ENCODE peak calls at places on chromosomes 6 and 20, in four cellular contexts. One of them, this sample, is unnamed.
A peak's percentile ranks its signal among the peaks of the same experiment; 100 is the strongest.

GRCh38 chr6:14598017-14598864 is 480.7 kb downstream of the CD83 start:
- DNase-seq in GM20000: no peak
- DNase-seq in RWPE1: no peak
- DNase-seq in NT2/D1: peak; percentile 20
- DNase-seq in this sample: no peak

GRCh38 chr20:23301436-23302050 is 49.0 kb upstream of the NXT1 start:
- DNase-seq in RWPE1: no peak
- DNase-seq in NT2/D1: no peak
- DNase-seq in GM20000: no peak
- DNase-seq in this sample: no peak

GRCh38 chr20:33477386-33478234 is 12.3 kb upstream of the CBFA2T2 start:
- DNase-seq in GM20000: no peak
- DNase-seq in RWPE1: no peak
- DNase-seq in NT2/D1: no peak
- DNase-seq in this sample: no peak

GRCh38 chr20:47019106-47019824 is 124.6 kb downstream of the EYA2 start:
- DNase-seq in RWPE1: no peak
- DNase-seq in GM20000: no peak
- DNase-seq in NT2/D1: peak; percentile 23
- DNase-seq in this sample: no peak

GRCh38 chr20:31570021-31570463 is 35.0 kb upstream of the ID1 start:
- DNase-seq in NT2/D1: no peak
- DNase-seq in RWPE1: no peak
- DNase-seq in GM20000: no peak
- DNase-seq in this sample: no peak

GRCh38 chr6:157221817-157222175 is 101.5 kb downstream of the TMEM242 start:
- DNase-seq in NT2/D1: no peak
- DNase-seq in RWPE1: no peak
- DNase-seq in GM20000: no peak
- DNase-seq in this sample: no peak

GRCh38 chr20:44586289-44586911 is 4.0 kb downstream of the PKIG start:
- DNase-seq in NT2/D1: no peak
- DNase-seq in GM20000: peak; percentile 50
- DNase-seq in RWPE1: no peak
- DNase-seq in this sample: no peak

GRCh38 chr6:63516186-63516944 is 55.9 kb upstream of the LOC128125822 start:
- DNase-seq in GM20000: no peak
- DNase-seq in NT2/D1: no peak
- DNase-seq in RWPE1: no peak
- DNase-seq in this sample: no peak

GRCh38 chr20:23393999-23394775 is 27.1 kb downstream of the NAPB start:
- DNase-seq in RWPE1: no peak
- DNase-seq in GM20000: no peak
- DNase-seq in NT2/D1: no peak
- DNase-seq in this sample: no peak

GRCh38 chr6:11221623-11222384 is 10.7 kb downstream of the NEDD9 start:
- DNase-seq in GM20000: no peak
- DNase-seq in RWPE1: no peak
- DNase-seq in NT2/D1: no peak
- DNase-seq in this sample: no peak

GRCh38 chr6:27592107-27592480 is 119.2 kb upstream of the ZNF184 start:
- DNase-seq in NT2/D1: no peak
- DNase-seq in GM20000: no peak
- DNase-seq in RWPE1: no peak
- DNase-seq in this sample: no peak

GRCh38 chr6:56593801-56594318 is 48.8 kb downstream of the DST start:
- DNase-seq in RWPE1: no peak
- DNase-seq in NT2/D1: no peak
- DNase-seq in GM20000: peak; percentile 67
- DNase-seq in this sample: no peak

GRCh38 chr20:20223981-20224380 is 143.9 kb upstream of the INSM1 start:
- DNase-seq in NT2/D1: no peak
- DNase-seq in RWPE1: no peak
- DNase-seq in GM20000: no peak
- DNase-seq in this sample: no peak

GRCh38 chr6:53327017-53327395 is 21.7 kb downstream of the ELOVL5 start:
- DNase-seq in NT2/D1: no peak
- DNase-seq in RWPE1: no peak
- DNase-seq in GM20000: no peak
- DNase-seq in this sample: no peak

GRCh38 chr20:17501701-17502100 is 29.5 kb downstream of the BFSP1 start:
- DNase-seq in RWPE1: no peak
- DNase-seq in GM20000: no peak
- DNase-seq in NT2/D1: no peak
- DNase-seq in this sample: no peak

This sample was measured in SJSA1.